ENCODE peak calls at places on chromosomes 3 and 15, in four cellular contexts. One of them, this sample, is unnamed.
A peak's percentile ranks its signal among the peaks of the same experiment; 100 is the strongest.

GRCh38 chr3:115918900-115919299 is 295.6 kb downstream of the GAP43 start:
- DNase-seq in RWPE1: no peak
- DNase-seq in left lung: no peak
- DNase-seq in fibroblast of lung: no peak
- DNase-seq in this sample: no peak

GRCh38 chr3:129207347-129207947 is 23.8 kb upstream of the CNBP start:
- DNase-seq in RWPE1: no peak
- DNase-seq in left lung: no peak
- DNase-seq in fibroblast of lung: no peak
- DNase-seq in this sample: no peak

GRCh38 chr3:129633751-129634481 is 27.4 kb upstream of the PLXND1 start:
- DNase-seq in RWPE1: no peak
- DNase-seq in left lung: peak; percentile 71
- DNase-seq in fibroblast of lung: no peak
- DNase-seq in this sample: no peak

GRCh38 chr3:115616461-115616860 is 6.8 kb upstream of the GAP43 start:
- DNase-seq in RWPE1: no peak
- DNase-seq in left lung: no peak
- DNase-seq in fibroblast of lung: no peak
- DNase-seq in this sample: no peak

GRCh38 chr3:53161820-53162671 is 1.0 kb downstream of the PRKCD start:
- DNase-seq in RWPE1: peak; percentile 17
- DNase-seq in left lung: peak; percentile 85
- DNase-seq in fibroblast of lung: peak; percentile 36
- DNase-seq in this sample: peak; percentile 89

GRCh38 chr15:74593122-74593521 is 22.5 kb upstream of the CLK3 start:
- DNase-seq in RWPE1: no peak
- DNase-seq in left lung: no peak
- DNase-seq in fibroblast of lung: no peak
- DNase-seq in this sample: no peak

GRCh38 chr3:120506828-120507774 is 56.3 kb upstream of the FSTL1 start:
- DNase-seq in RWPE1: peak; percentile 31
- DNase-seq in left lung: no peak
- DNase-seq in fibroblast of lung: peak; percentile 53
- DNase-seq in this sample: no peak

GRCh38 chr3:140384876-140385275 is 293.0 kb upstream of the TRIM42 start:
- DNase-seq in RWPE1: no peak
- DNase-seq in left lung: no peak
- DNase-seq in fibroblast of lung: no peak
- DNase-seq in this sample: no peak

GRCh38 chr3:11720220-11721113 is 76.8 kb upstream of the VGLL4 start:
- DNase-seq in RWPE1: peak; percentile 70
- DNase-seq in left lung: peak; percentile 91
- DNase-seq in fibroblast of lung: peak; percentile 60
- DNase-seq in this sample: no peak

GRCh38 chr3:121063628-121064027 is 155.6 kb downstream of the STXBP5L start:
- DNase-seq in RWPE1: no peak
- DNase-seq in left lung: no peak
- DNase-seq in fibroblast of lung: no peak
- DNase-seq in this sample: no peak

GRCh38 chr3:23442598-23443383 is 239.7 kb downstream of the UBE2E2 start:
- DNase-seq in RWPE1: no peak
- DNase-seq in left lung: no peak
- DNase-seq in fibroblast of lung: peak; percentile 46
- DNase-seq in this sample: no peak

GRCh38 chr3:181948286-181948685 is 236.6 kb downstream of the SOX2 start:
- DNase-seq in RWPE1: peak; percentile 23
- DNase-seq in left lung: no peak
- DNase-seq in fibroblast of lung: no peak
- DNase-seq in this sample: no peak
- TF ChIP-seq CTCF in RWPE1: peak; percentile 47
- TF ChIP-seq CTCF in left lung: no peak
- TF ChIP-seq CTCF in fibroblast of lung: no peak
- TF ChIP-seq CTCF in this sample: no peak

DNA sequence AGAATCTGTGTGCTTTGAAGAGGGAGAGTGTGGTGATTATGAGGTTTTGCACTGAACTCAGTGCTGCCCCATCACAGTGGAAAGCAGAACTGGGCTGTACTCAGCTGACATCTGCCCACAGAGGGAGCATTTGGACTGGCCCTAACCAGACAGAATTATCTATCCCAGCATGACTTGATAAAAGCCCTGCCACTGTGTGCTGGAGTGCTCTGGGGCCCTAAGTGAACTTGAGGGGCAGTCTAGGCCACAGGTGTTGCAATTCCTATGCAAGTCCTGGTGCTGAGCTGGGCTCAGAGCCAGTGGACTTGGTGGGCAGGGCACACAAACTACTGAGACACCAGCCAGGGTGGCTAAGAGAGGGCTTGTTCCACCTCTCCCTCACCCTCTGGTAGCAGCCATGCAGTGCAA is 269.2 kb upstream of the CTNNB1 start:
- DNase-seq in RWPE1: no peak
- DNase-seq in left lung: no peak
- DNase-seq in fibroblast of lung: no peak
- DNase-seq in this sample: peak; percentile 63
- TF ChIP-seq CTCF in RWPE1: no peak
- TF ChIP-seq CTCF in left lung: no peak
- TF ChIP-seq CTCF in fibroblast of lung: no peak
- TF ChIP-seq CTCF in this sample: no peak

GRCh38 chr15:80475572-80475971 is 71.4 kb downstream of the ARNT2 start:
- DNase-seq in RWPE1: no peak
- DNase-seq in left lung: no peak
- DNase-seq in fibroblast of lung: no peak
- DNase-seq in this sample: no peak
- TF ChIP-seq CTCF in RWPE1: peak; percentile 18
- TF ChIP-seq CTCF in left lung: no peak
- TF ChIP-seq CTCF in fibroblast of lung: peak; percentile 27
- TF ChIP-seq CTCF in this sample: no peak

GRCh38 chr3:73592154-73592877 is 32.4 kb downstream of the PDZRN3 start:
- DNase-seq in RWPE1: no peak
- DNase-seq in left lung: no peak
- DNase-seq in fibroblast of lung: no peak
- DNase-seq in this sample: no peak
- TF ChIP-seq CTCF in RWPE1: no peak
- TF ChIP-seq CTCF in left lung: no peak
- TF ChIP-seq CTCF in fibroblast of lung: no peak
- TF ChIP-seq CTCF in this sample: no peak

This sample was measured in CD14-positive monocyte.